ENCODE peak calls at places on chromosome 19, in eight cellular contexts. One of them, this sample, is unnamed.

GRCh38 chr19:38024991-38025716 is 118.1 kb downstream of the SIPA1L3 start:
- DNase-seq in NCI-H2107: no peak
- DNase-seq in SHP77: peak
- DNase-seq in GOT3: no peak
- DNase-seq in HTR-8/SVneo: no peak
- DNase-seq in stimulated activated CD8-positive, alpha-beta memory T cell treated with anti-CD3 and anti-CD28 coated beads, Interleukin-15, amount 100 ng/mL, for 1 hour: no peak
- DNase-seq in choroid plexus epithelial cell: no peak
- DNase-seq in hepatocyte: no peak
- DNase-seq in this sample: no peak

GRCh38 chr19:10517361-10517759 is at the start of gene S1PR5:
- DNase-seq in NCI-H2107: no peak
- DNase-seq in SHP77: peak
- DNase-seq in GOT3: no peak
- DNase-seq in HTR-8/SVneo: peak
- DNase-seq in stimulated activated CD8-positive, alpha-beta memory T cell treated with anti-CD3 and anti-CD28 coated beads, Interleukin-15, amount 100 ng/mL, for 1 hour: no peak
- DNase-seq in choroid plexus epithelial cell: no peak
- DNase-seq in hepatocyte: peak
- DNase-seq in this sample: peak

GRCh38 chr19:4682417-4683200 is 12.5 kb upstream of the MYDGF start:
- DNase-seq in NCI-H2107: no peak
- DNase-seq in SHP77: no peak
- DNase-seq in GOT3: no peak
- DNase-seq in HTR-8/SVneo: no peak
- DNase-seq in stimulated activated CD8-positive, alpha-beta memory T cell treated with anti-CD3 and anti-CD28 coated beads, Interleukin-15, amount 100 ng/mL, for 1 hour: no peak
- DNase-seq in choroid plexus epithelial cell: no peak
- DNase-seq in hepatocyte: no peak
- DNase-seq in this sample: no peak

GRCh38 chr19:1657632-1658445 is 5.4 kb upstream of the TCF3 start:
- DNase-seq in NCI-H2107: no peak
- DNase-seq in SHP77: no peak
- DNase-seq in GOT3: no peak
- DNase-seq in HTR-8/SVneo: no peak
- DNase-seq in stimulated activated CD8-positive, alpha-beta memory T cell treated with anti-CD3 and anti-CD28 coated beads, Interleukin-15, amount 100 ng/mL, for 1 hour: no peak
- DNase-seq in choroid plexus epithelial cell: no peak
- DNase-seq in hepatocyte: no peak
- DNase-seq in this sample: no peak

GRCh38 chr19:50025022-50025793 is at the start of gene VRK3:
- DNase-seq in NCI-H2107: peak
- DNase-seq in SHP77: peak
- DNase-seq in GOT3: peak
- DNase-seq in HTR-8/SVneo: peak
- DNase-seq in stimulated activated CD8-positive, alpha-beta memory T cell treated with anti-CD3 and anti-CD28 coated beads, Interleukin-15, amount 100 ng/mL, for 1 hour: peak
- DNase-seq in choroid plexus epithelial cell: peak
- DNase-seq in hepatocyte: peak
- DNase-seq in this sample: peak

GRCh38 chr19:38059897-38060296 is 152.9 kb downstream of the SIPA1L3 start:
- DNase-seq in NCI-H2107: no peak
- DNase-seq in SHP77: no peak
- DNase-seq in GOT3: no peak
- DNase-seq in HTR-8/SVneo: no peak
- DNase-seq in stimulated activated CD8-positive, alpha-beta memory T cell treated with anti-CD3 and anti-CD28 coated beads, Interleukin-15, amount 100 ng/mL, for 1 hour: no peak
- DNase-seq in choroid plexus epithelial cell: peak
- DNase-seq in hepatocyte: no peak
- DNase-seq in this sample: peak

GRCh38 chr19:45650722-45651121 is 11.5 kb upstream of the EML2 start:
- DNase-seq in NCI-H2107: no peak
- DNase-seq in SHP77: no peak
- DNase-seq in GOT3: no peak
- DNase-seq in HTR-8/SVneo: no peak
- DNase-seq in stimulated activated CD8-positive, alpha-beta memory T cell treated with anti-CD3 and anti-CD28 coated beads, Interleukin-15, amount 100 ng/mL, for 1 hour: no peak
- DNase-seq in choroid plexus epithelial cell: no peak
- DNase-seq in hepatocyte: no peak
- DNase-seq in this sample: no peak

GRCh38 chr19:12156254-12157058 is at the start of gene ZNF625:
- DNase-seq in NCI-H2107: peak
- DNase-seq in SHP77: peak
- DNase-seq in GOT3: peak
- DNase-seq in HTR-8/SVneo: peak
- DNase-seq in stimulated activated CD8-positive, alpha-beta memory T cell treated with anti-CD3 and anti-CD28 coated beads, Interleukin-15, amount 100 ng/mL, for 1 hour: no peak
- DNase-seq in choroid plexus epithelial cell: peak
- DNase-seq in hepatocyte: peak
- DNase-seq in this sample: no peak

GRCh38 chr19:47699360-47699917 is 13.8 kb upstream of the EHD2 start:
- DNase-seq in NCI-H2107: no peak
- DNase-seq in SHP77: peak
- DNase-seq in GOT3: no peak
- DNase-seq in HTR-8/SVneo: peak
- DNase-seq in stimulated activated CD8-positive, alpha-beta memory T cell treated with anti-CD3 and anti-CD28 coated beads, Interleukin-15, amount 100 ng/mL, for 1 hour: no peak
- DNase-seq in choroid plexus epithelial cell: peak
- DNase-seq in hepatocyte: peak
- DNase-seq in this sample: peak

GRCh38 chr19:34580408-34580807 is 96.6 kb downstream of the SCGB2B2 start:
- DNase-seq in NCI-H2107: no peak
- DNase-seq in SHP77: no peak
- DNase-seq in GOT3: no peak
- DNase-seq in HTR-8/SVneo: no peak
- DNase-seq in stimulated activated CD8-positive, alpha-beta memory T cell treated with anti-CD3 and anti-CD28 coated beads, Interleukin-15, amount 100 ng/mL, for 1 hour: no peak
- DNase-seq in choroid plexus epithelial cell: no peak
- DNase-seq in hepatocyte: no peak
- DNase-seq in this sample: no peak

GRCh38 chr19:37817180-37817911 is 38.0 kb upstream of the ZNF573 start:
- DNase-seq in NCI-H2107: no peak
- DNase-seq in SHP77: no peak
- DNase-seq in GOT3: no peak
- DNase-seq in HTR-8/SVneo: no peak
- DNase-seq in stimulated activated CD8-positive, alpha-beta memory T cell treated with anti-CD3 and anti-CD28 coated beads, Interleukin-15, amount 100 ng/mL, for 1 hour: no peak
- DNase-seq in choroid plexus epithelial cell: peak
- DNase-seq in hepatocyte: peak
- DNase-seq in this sample: no peak

GRCh38 chr19:51760811-51761356 is at the start of gene FPR2:
- DNase-seq in NCI-H2107: no peak
- DNase-seq in SHP77: no peak
- DNase-seq in GOT3: no peak
- DNase-seq in HTR-8/SVneo: no peak
- DNase-seq in stimulated activated CD8-positive, alpha-beta memory T cell treated with anti-CD3 and anti-CD28 coated beads, Interleukin-15, amount 100 ng/mL, for 1 hour: no peak
- DNase-seq in choroid plexus epithelial cell: peak
- DNase-seq in hepatocyte: no peak
- DNase-seq in this sample: no peak

GRCh38 chr19:19774354-19775033 is 41.6 kb upstream of the ZNF14 start:
- DNase-seq in NCI-H2107: no peak
- DNase-seq in SHP77: no peak
- DNase-seq in GOT3: no peak
- DNase-seq in HTR-8/SVneo: no peak
- DNase-seq in stimulated activated CD8-positive, alpha-beta memory T cell treated with anti-CD3 and anti-CD28 coated beads, Interleukin-15, amount 100 ng/mL, for 1 hour: no peak
- DNase-seq in choroid plexus epithelial cell: no peak
- DNase-seq in hepatocyte: no peak
- DNase-seq in this sample: no peak

GRCh38 chr19:47377208-47377701 is 28.1 kb downstream of the DHX34 start:
- DNase-seq in NCI-H2107: peak
- DNase-seq in SHP77: no peak
- DNase-seq in GOT3: no peak
- DNase-seq in HTR-8/SVneo: no peak
- DNase-seq in stimulated activated CD8-positive, alpha-beta memory T cell treated with anti-CD3 and anti-CD28 coated beads, Interleukin-15, amount 100 ng/mL, for 1 hour: no peak
- DNase-seq in choroid plexus epithelial cell: no peak
- DNase-seq in hepatocyte: no peak
- DNase-seq in this sample: no peak

GRCh38 chr19:32830231-32831014 is 39.1 kb downstream of the SLC7A9 start:
- DNase-seq in NCI-H2107: no peak
- DNase-seq in SHP77: no peak
- DNase-seq in GOT3: peak
- DNase-seq in HTR-8/SVneo: peak
- DNase-seq in stimulated activated CD8-positive, alpha-beta memory T cell treated with anti-CD3 and anti-CD28 coated beads, Interleukin-15, amount 100 ng/mL, for 1 hour: no peak
- DNase-seq in choroid plexus epithelial cell: peak
- DNase-seq in hepatocyte: no peak
- DNase-seq in this sample: no peak

GRCh38 chr19:489418-490196 is 6.7 kb upstream of the MADCAM1 start:
- DNase-seq in NCI-H2107: no peak
- DNase-seq in SHP77: no peak
- DNase-seq in GOT3: no peak
- DNase-seq in HTR-8/SVneo: no peak
- DNase-seq in stimulated activated CD8-positive, alpha-beta memory T cell treated with anti-CD3 and anti-CD28 coated beads, Interleukin-15, amount 100 ng/mL, for 1 hour: no peak
- DNase-seq in choroid plexus epithelial cell: peak
- DNase-seq in hepatocyte: peak
- DNase-seq in this sample: no peak

GRCh38 chr19:4730740-4731171 is 7.1 kb upstream of the DPP9 start:
- DNase-seq in NCI-H2107: no peak
- DNase-seq in SHP77: no peak
- DNase-seq in GOT3: peak
- DNase-seq in HTR-8/SVneo: no peak
- DNase-seq in stimulated activated CD8-positive, alpha-beta memory T cell treated with anti-CD3 and anti-CD28 coated beads, Interleukin-15, amount 100 ng/mL, for 1 hour: peak
- DNase-seq in choroid plexus epithelial cell: no peak
- DNase-seq in hepatocyte: no peak
- DNase-seq in this sample: peak

GRCh38 chr19:10209305-10209704 is 14.6 kb upstream of the DNMT1 start:
- DNase-seq in NCI-H2107: no peak
- DNase-seq in SHP77: no peak
- DNase-seq in GOT3: no peak
- DNase-seq in HTR-8/SVneo: no peak
- DNase-seq in stimulated activated CD8-positive, alpha-beta memory T cell treated with anti-CD3 and anti-CD28 coated beads, Interleukin-15, amount 100 ng/mL, for 1 hour: no peak
- DNase-seq in choroid plexus epithelial cell: no peak
- DNase-seq in hepatocyte: no peak
- DNase-seq in this sample: no peak

GRCh38 chr19:13029893-13030292 is 34.6 kb downstream of the NFIX start:
- DNase-seq in NCI-H2107: no peak
- DNase-seq in SHP77: no peak
- DNase-seq in GOT3: no peak
- DNase-seq in HTR-8/SVneo: no peak
- DNase-seq in stimulated activated CD8-positive, alpha-beta memory T cell treated with anti-CD3 and anti-CD28 coated beads, Interleukin-15, amount 100 ng/mL, for 1 hour: no peak
- DNase-seq in choroid plexus epithelial cell: no peak
- DNase-seq in hepatocyte: no peak
- DNase-seq in this sample: no peak

GRCh38 chr19:2345794-2346663 is 14.0 kb upstream of the TMPRSS9 start:
- DNase-seq in NCI-H2107: no peak
- DNase-seq in SHP77: peak
- DNase-seq in GOT3: no peak
- DNase-seq in HTR-8/SVneo: no peak
- DNase-seq in stimulated activated CD8-positive, alpha-beta memory T cell treated with anti-CD3 and anti-CD28 coated beads, Interleukin-15, amount 100 ng/mL, for 1 hour: no peak
- DNase-seq in choroid plexus epithelial cell: peak
- DNase-seq in hepatocyte: no peak
- DNase-seq in this sample: no peak

GRCh38 chr19:18284710-18285430 is 3.4 kb upstream of the JUND start:
- DNase-seq in NCI-H2107: no peak
- DNase-seq in SHP77: no peak
- DNase-seq in GOT3: no peak
- DNase-seq in HTR-8/SVneo: no peak
- DNase-seq in stimulated activated CD8-positive, alpha-beta memory T cell treated with anti-CD3 and anti-CD28 coated beads, Interleukin-15, amount 100 ng/mL, for 1 hour: no peak
- DNase-seq in choroid plexus epithelial cell: no peak
- DNase-seq in hepatocyte: no peak
- DNase-seq in this sample: peak

GRCh38 chr19:18476507-18477041 is 38.6 kb upstream of the ISYNA1 start:
- DNase-seq in NCI-H2107: no peak
- DNase-seq in SHP77: no peak
- DNase-seq in GOT3: no peak
- DNase-seq in HTR-8/SVneo: no peak
- DNase-seq in stimulated activated CD8-positive, alpha-beta memory T cell treated with anti-CD3 and anti-CD28 coated beads, Interleukin-15, amount 100 ng/mL, for 1 hour: no peak
- DNase-seq in choroid plexus epithelial cell: no peak
- DNase-seq in hepatocyte: no peak
- DNase-seq in this sample: no peak

GRCh38 chr19:10283786-10284540 is 2.8 kb upstream of the ICAM4 start:
- DNase-seq in NCI-H2107: no peak
- DNase-seq in SHP77: no peak
- DNase-seq in GOT3: no peak
- DNase-seq in HTR-8/SVneo: no peak
- DNase-seq in stimulated activated CD8-positive, alpha-beta memory T cell treated with anti-CD3 and anti-CD28 coated beads, Interleukin-15, amount 100 ng/mL, for 1 hour: no peak
- DNase-seq in choroid plexus epithelial cell: no peak
- DNase-seq in hepatocyte: no peak
- DNase-seq in this sample: no peak

GRCh38 chr19:54653181-54653809 is 9.5 kb upstream of the LILRB4 start:
- DNase-seq in NCI-H2107: no peak
- DNase-seq in SHP77: peak
- DNase-seq in GOT3: no peak
- DNase-seq in HTR-8/SVneo: peak
- DNase-seq in stimulated activated CD8-positive, alpha-beta memory T cell treated with anti-CD3 and anti-CD28 coated beads, Interleukin-15, amount 100 ng/mL, for 1 hour: no peak
- DNase-seq in choroid plexus epithelial cell: peak
- DNase-seq in hepatocyte: no peak
- DNase-seq in this sample: no peak

This sample was measured in activated naive CD4-positive, alpha-beta T cell treated with anti-CD3 and anti-CD28 coated beads, Interleukin-2, amount 50 U/mL, for 16 hours.